ENCODE peak calls at places on chromosomes 12 and 14, in four cellular contexts. Q, I, M and E are unnamed samples.

GRCh38 chr14:70315942-70316341 is 43.5 kb downstream of the COX16 start:
- DNase-seq in I (peak), M (no peak), Q (no peak), E (no peak)

GRCh38 chr12:18861287-18861858 is 123.5 kb downstream of the CAPZA3 start:
- DNase-seq in M (no peak), Q (no peak), I (peak), E (no peak)

GRCh38 chr12:19035552-19035951 is 94.0 kb upstream of the PLEKHA5 start:
- DNase-seq in Q (no peak), I (peak), M (no peak), E (no peak)

GRCh38 chr14:77570706-77571293 is 45.6 kb downstream of the SPTLC2 start:
- DNase-seq in I (peak), Q (peak), M (no peak), E (no peak)

GRCh38 chr12:1217191-1217949 is 226.3 kb downstream of the ERC1 start:
- DNase-seq in I (peak), Q (no peak), M (no peak), E (no peak)

GRCh38 chr12:47033081-47033480 is 46.3 kb upstream of the PCED1B start:
- DNase-seq in M (no peak), I (peak), Q (no peak), E (no peak)

GRCh38 chr12:122793685-122794106 is 19.3 kb downstream of the CCDC62 start:
- DNase-seq in I (peak), M (no peak), Q (no peak), E (peak)

GRCh38 chr12:88145567-88146347 is 3.6 kb downstream of the TMTC3 start:
- DNase-seq in I (no peak), M (no peak), Q (no peak), E (no peak)

GRCh38 chr12:121456551-121456950 is 56.6 kb downstream of the RNF34 start:
- DNase-seq in I (no peak), M (no peak), Q (no peak), E (no peak)

GRCh38 chr12:68515793-68516192 is 94.9 kb upstream of the RAP1B start:
- DNase-seq in Q (no peak), M (no peak), I (no peak), E (no peak)

GRCh38 chr14:102578821-102579220 is 13.6 kb upstream of the RCOR1 start:
- DNase-seq in Q (no peak), M (no peak), I (no peak), E (no peak)

GRCh38 chr14:55721353-55721752 is 141.3 kb downstream of the KTN1 start:
- DNase-seq in Q (peak), I (peak), M (no peak), E (no peak)

GRCh38 chr12:91189526-91189925 is 6.9 kb upstream of the DCN start:
- DNase-seq in M (no peak), I (peak), Q (no peak), E (no peak)

GRCh38 chr12:45303955-45304354 is 88.1 kb downstream of the ANO6 start:
- DNase-seq in I (no peak), M (no peak), Q (no peak), E (no peak)

GRCh38 chr12:50924439-50925341 is 27.7 kb upstream of the HIGD1C start:
- DNase-seq in Q (peak), I (peak), M (no peak), E (peak)

GRCh38 chr12:81542621-81543020 is 216.5 kb downstream of the PPFIA2 start:
- DNase-seq in Q (no peak), I (no peak), M (no peak), E (no peak)

GRCh38 chr14:84857571-84857970 is 672.4 kb upstream of the FLRT2 start:
- DNase-seq in I (no peak), Q (no peak), M (no peak), E (no peak)

GRCh38 chr12:111074559-111074958 is 154.2 kb upstream of the MYL2 start:
- DNase-seq in Q (no peak), M (no peak), I (no peak), E (no peak)

GRCh38 chr12:30902001-30902400 is 24.5 kb upstream of the TSPAN11 start:
- DNase-seq in I (peak), M (no peak), Q (no peak), E (no peak)

GRCh38 chr12:84355561-84355960 is 557.0 kb downstream of the SLC6A15 start:
- DNase-seq in Q (no peak), I (no peak), M (no peak), E (no peak)

GRCh38 chr12:57943438-57944080 is 2.2 kb downstream of the ATP23 start:
- DNase-seq in I (no peak), M (no peak), Q (no peak), E (no peak)